ENCODE peak calls at places on chromosomes 13 and 19, in five cellular contexts. One of them, this sample, is unnamed. For H3K4me1, the result is how much of the 10 kb centered on the place peaks cover.

GRCh38 chr19:47028372-47028672 is 8.7 kb downstream of the NPAS1 start:
- DNase-seq in heart right ventricle: no peak
- DNase-seq in GM23338: peak
- DNase-seq in kidney: peak
- DNase-seq in colonic mucosa: no peak
- DNase-seq in this sample: no peak

GRCh38 chr13:60583911-60584753 is 187.1 kb downstream of the TDRD3 start:
- DNase-seq in GM23338: peak
- DNase-seq in heart right ventricle: no peak
- DNase-seq in kidney: no peak
- DNase-seq in colonic mucosa: no peak
- DNase-seq in this sample: no peak

GRCh38 chr13:37540228-37540627 is 58.3 kb downstream of the POSTN start:
- DNase-seq in colonic mucosa: no peak
- DNase-seq in GM23338: no peak
- DNase-seq in kidney: no peak
- DNase-seq in heart right ventricle: no peak
- DNase-seq in this sample: no peak

GRCh38 chr13:114080739-114081561 is 51.5 kb downstream of the RASA3 start:
- DNase-seq in colonic mucosa: no peak
- DNase-seq in heart right ventricle: no peak
- DNase-seq in GM23338: no peak
- DNase-seq in kidney: peak
- DNase-seq in this sample: no peak

GRCh38 chr19:42153606-42154405 is 21.6 kb upstream of the POU2F2 start:
- DNase-seq in GM23338: no peak
- DNase-seq in heart right ventricle: no peak
- DNase-seq in colonic mucosa: no peak
- DNase-seq in kidney: no peak
- DNase-seq in this sample: no peak

GRCh38 chr13:68927387-68928026 is 1180.1 kb upstream of the ATXN8OS start:
- DNase-seq in kidney: no peak
- DNase-seq in heart right ventricle: no peak
- DNase-seq in GM23338: peak
- DNase-seq in colonic mucosa: no peak
- DNase-seq in this sample: no peak

GRCh38 chr13:99288069-99288468 is 19.1 kb downstream of the GPR183 start:
- DNase-seq in GM23338: no peak
- DNase-seq in colonic mucosa: no peak
- DNase-seq in kidney: no peak
- DNase-seq in heart right ventricle: no peak
- DNase-seq in this sample: no peak

GRCh38 chr19:29551774-29552173 is 26.0 kb downstream of the VSTM2B start:
- DNase-seq in heart right ventricle: no peak
- DNase-seq in GM23338: no peak
- DNase-seq in colonic mucosa: no peak
- DNase-seq in kidney: no peak
- DNase-seq in this sample: no peak

GRCh38 chr13:78630509-78630908 is 27.2 kb upstream of the POU4F1 start:
- DNase-seq in kidney: no peak
- DNase-seq in heart right ventricle: no peak
- DNase-seq in colonic mucosa: no peak
- DNase-seq in GM23338: no peak
- DNase-seq in this sample: no peak

GRCh38 chr13:110560606-110561334 is 752 bp downstream of the RAB20 start:
- DNase-seq in kidney: no peak
- DNase-seq in heart right ventricle: peak
- DNase-seq in colonic mucosa: no peak
- DNase-seq in GM23338: peak
- DNase-seq in this sample: no peak

GRCh38 chr19:49453757-49454248 is 778 bp downstream of the ALDH16A1 start:
- DNase-seq in heart right ventricle: no peak
- DNase-seq in colonic mucosa: no peak
- DNase-seq in GM23338: no peak
- DNase-seq in kidney: no peak
- DNase-seq in this sample: no peak

GRCh38 chr19:30877591-30878230 is 471.5 kb downstream of the TSHZ3 start:
- DNase-seq in colonic mucosa: no peak
- DNase-seq in kidney: no peak
- DNase-seq in GM23338: no peak
- DNase-seq in heart right ventricle: no peak
- DNase-seq in this sample: no peak

GRCh38 chr13:76822691-76823267 is 63.4 kb downstream of the KCTD12 start:
- DNase-seq in heart right ventricle: no peak
- DNase-seq in kidney: no peak
- DNase-seq in GM23338: no peak
- DNase-seq in colonic mucosa: no peak
- DNase-seq in this sample: no peak

GRCh38 chr19:8609210-8610040 is 1.1 kb downstream of the ADAMTS10 start:
- DNase-seq in heart right ventricle: peak
- DNase-seq in colonic mucosa: peak
- DNase-seq in kidney: peak
- DNase-seq in GM23338: peak
- DNase-seq in this sample: no peak
- H3K4me3 ChIP-seq in heart right ventricle: peak
- H3K4me3 ChIP-seq in colonic mucosa: peak
- H3K4me3 ChIP-seq in kidney: peak
- H3K4me3 ChIP-seq in GM23338: peak
- H3K4me3 ChIP-seq in this sample: peak

DNA sequence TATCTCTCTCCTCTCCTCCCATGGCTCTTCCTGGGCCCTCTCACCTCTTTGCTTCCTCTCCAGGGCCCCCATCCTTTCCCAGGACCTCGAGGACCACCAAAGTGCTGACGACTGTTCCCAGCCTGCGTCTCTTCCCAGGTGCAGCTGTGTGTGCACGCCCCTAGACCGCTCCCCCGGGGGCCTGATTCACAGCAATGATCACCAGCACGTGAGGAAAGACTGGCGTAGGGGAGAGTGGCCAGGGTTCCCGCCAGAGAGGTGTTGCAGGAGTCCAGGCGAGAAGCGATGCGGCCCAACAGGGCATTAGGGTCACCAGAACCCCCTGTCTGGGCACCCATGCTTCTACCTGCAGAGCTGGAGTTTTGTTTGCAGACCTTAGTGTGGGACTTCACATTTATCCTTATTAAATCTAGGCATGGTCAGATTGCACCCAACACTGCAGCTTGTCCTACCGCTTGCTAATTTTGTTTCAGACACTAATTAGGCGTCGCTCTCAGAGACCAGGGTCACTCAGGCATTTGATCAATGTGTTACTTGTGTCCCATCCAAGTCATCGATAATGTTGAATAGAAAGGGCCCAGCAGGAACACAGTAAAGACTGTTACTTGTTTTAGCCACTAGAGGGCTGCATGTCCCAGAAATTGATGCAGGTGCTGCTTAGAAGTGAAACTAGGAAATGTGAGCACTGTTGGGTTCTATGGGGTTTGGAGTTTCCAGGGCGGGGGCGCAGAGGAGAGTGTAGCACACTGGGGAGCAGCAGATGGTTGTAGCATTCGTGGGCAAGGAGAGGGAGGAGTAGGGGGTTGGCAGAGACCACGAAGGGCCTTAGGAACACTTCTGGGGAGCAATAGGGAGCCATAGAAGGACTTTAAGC is 53.2 kb downstream of the CDADC1 start:
- DNase-seq in GM23338: peak
- DNase-seq in kidney: no peak
- DNase-seq in colonic mucosa: peak
- DNase-seq in heart right ventricle: no peak
- DNase-seq in this sample: peak
- TF ChIP-seq CTCF in GM23338: peak
- TF ChIP-seq CTCF in kidney: peak
- TF ChIP-seq CTCF in colonic mucosa: peak
- TF ChIP-seq CTCF in heart right ventricle: peak
- TF ChIP-seq CTCF in this sample: peak

DNA sequence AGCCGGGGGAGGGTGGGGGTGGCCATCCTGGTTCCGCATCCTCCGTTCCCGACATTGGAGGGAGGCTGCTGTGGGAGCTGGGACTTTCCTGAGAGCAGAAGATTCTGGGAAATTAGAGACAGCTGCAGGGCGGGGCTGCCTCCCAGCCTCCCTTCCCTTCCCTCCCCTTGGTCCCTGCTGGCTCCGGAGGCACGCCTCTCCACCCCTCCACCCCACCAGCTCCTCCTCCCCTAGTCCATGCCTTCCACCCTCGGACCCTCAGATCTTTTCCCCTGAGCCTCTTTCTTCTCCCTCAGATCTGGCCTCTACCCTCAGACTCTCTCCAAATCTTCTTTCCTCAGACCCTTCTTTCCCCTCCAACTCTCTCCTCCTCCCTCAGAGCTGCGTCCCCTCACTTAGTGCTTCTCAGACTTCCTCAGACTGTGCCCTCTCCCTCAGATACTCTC is 3.1 kb upstream of the BCL3 start:
- DNase-seq in heart right ventricle: peak
- DNase-seq in kidney: peak
- DNase-seq in GM23338: peak
- DNase-seq in colonic mucosa: peak
- DNase-seq in this sample: peak
- H3K4me1 ChIP-seq in heart right ventricle: half or more
- H3K4me1 ChIP-seq in kidney: under half
- H3K4me1 ChIP-seq in GM23338: under half
- H3K4me1 ChIP-seq in colonic mucosa: under half
- H3K4me1 ChIP-seq in this sample: under half

DNA sequence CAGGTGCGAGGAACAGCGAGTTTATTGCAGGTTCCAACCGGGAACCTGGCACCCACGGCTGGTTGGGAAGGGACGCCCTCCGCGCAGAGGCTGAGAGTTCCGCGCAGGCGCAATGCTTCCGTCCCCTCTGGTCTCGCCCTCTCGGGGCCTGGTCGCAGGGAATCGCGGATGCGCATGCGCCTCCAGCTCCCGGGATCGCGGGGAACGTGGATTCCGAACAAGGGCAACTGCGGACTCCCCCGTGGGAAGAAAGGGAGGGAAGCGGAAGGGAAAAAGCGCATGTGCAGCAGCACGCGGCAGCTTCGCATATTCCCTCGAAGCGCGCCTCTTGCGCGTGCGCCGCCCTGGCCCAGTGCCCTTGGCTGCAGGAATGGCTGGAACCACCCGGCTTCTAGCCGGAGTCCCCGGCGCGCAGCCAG is 1.1 kb downstream of the TSSK6 start:
- DNase-seq in heart right ventricle: peak
- DNase-seq in colonic mucosa: peak
- DNase-seq in kidney: peak
- DNase-seq in GM23338: no peak
- DNase-seq in this sample: peak
- H3K4me3 ChIP-seq in heart right ventricle: peak
- H3K4me3 ChIP-seq in colonic mucosa: no peak
- H3K4me3 ChIP-seq in kidney: peak
- H3K4me3 ChIP-seq in GM23338: no peak
- H3K4me3 ChIP-seq in this sample: no peak

GRCh38 chr19:2231621-2232221 is 4.4 kb downstream of the PLEKHJ1 start:
- DNase-seq in heart right ventricle: no peak
- DNase-seq in GM23338: no peak
- DNase-seq in colonic mucosa: no peak
- DNase-seq in kidney: no peak
- DNase-seq in this sample: no peak
- TF ChIP-seq CTCF in heart right ventricle: no peak
- TF ChIP-seq CTCF in GM23338: peak
- TF ChIP-seq CTCF in colonic mucosa: no peak
- TF ChIP-seq CTCF in kidney: no peak
- TF ChIP-seq CTCF in this sample: no peak

GRCh38 chr19:7861619-7862412 is 12.4 kb downstream of the PRR36 start:
- DNase-seq in heart right ventricle: no peak
- DNase-seq in colonic mucosa: no peak
- DNase-seq in kidney: peak
- DNase-seq in GM23338: peak
- DNase-seq in this sample: no peak
- H3K4me1 ChIP-seq in heart right ventricle: under half
- H3K4me1 ChIP-seq in colonic mucosa: under half
- H3K4me1 ChIP-seq in kidney: under half
- H3K4me1 ChIP-seq in GM23338: under half
- H3K4me1 ChIP-seq in this sample: under half

GRCh38 chr13:30863231-30863630 is 42.8 kb upstream of the MEDAG start:
- DNase-seq in kidney: no peak
- DNase-seq in GM23338: peak
- DNase-seq in heart right ventricle: no peak
- DNase-seq in colonic mucosa: no peak
- DNase-seq in this sample: no peak
- H3K4me3 ChIP-seq in kidney: no peak
- H3K4me3 ChIP-seq in GM23338: peak
- H3K4me3 ChIP-seq in heart right ventricle: no peak
- H3K4me3 ChIP-seq in colonic mucosa: no peak
- H3K4me3 ChIP-seq in this sample: no peak

GRCh38 chr13:95968906-95969305 is 84.3 kb downstream of the UGGT2 start:
- DNase-seq in heart right ventricle: no peak
- DNase-seq in kidney: no peak
- DNase-seq in GM23338: no peak
- DNase-seq in colonic mucosa: no peak
- DNase-seq in this sample: no peak

GRCh38 chr13:95970878-95971277 is 82.3 kb downstream of the UGGT2 start:
- DNase-seq in kidney: no peak
- DNase-seq in heart right ventricle: no peak
- DNase-seq in colonic mucosa: no peak
- DNase-seq in GM23338: peak
- DNase-seq in this sample: no peak
- TF ChIP-seq CTCF in kidney: no peak
- TF ChIP-seq CTCF in heart right ventricle: no peak
- TF ChIP-seq CTCF in colonic mucosa: no peak
- TF ChIP-seq CTCF in GM23338: no peak
- TF ChIP-seq CTCF in this sample: no peak

DNA sequence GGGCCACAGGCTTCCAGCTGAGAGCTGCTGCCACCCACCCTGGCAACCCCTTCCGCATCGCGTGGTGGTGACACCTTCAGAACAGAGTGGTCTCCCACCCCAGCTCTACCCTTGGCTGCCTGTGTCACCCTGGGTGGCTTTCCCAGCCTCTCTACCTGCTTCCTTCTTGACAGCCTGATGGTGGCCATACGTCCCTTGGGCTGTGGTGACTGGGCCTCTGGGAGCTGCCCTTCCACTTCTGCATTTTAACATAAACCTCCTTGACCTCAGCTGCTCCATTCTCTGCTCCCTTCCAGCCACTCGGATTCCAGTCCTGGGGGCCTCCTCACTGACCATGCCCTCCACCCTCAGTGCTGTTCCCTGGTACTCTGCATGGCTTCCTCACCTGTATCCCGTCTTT is 17.1 kb downstream of the PAK4 start:
- DNase-seq in heart right ventricle: no peak
- DNase-seq in GM23338: no peak
- DNase-seq in kidney: no peak
- DNase-seq in colonic mucosa: no peak
- DNase-seq in this sample: no peak
- H3K4me1 ChIP-seq in heart right ventricle: under half
- H3K4me1 ChIP-seq in GM23338: half or more
- H3K4me1 ChIP-seq in kidney: under half
- H3K4me1 ChIP-seq in colonic mucosa: under half
- H3K4me1 ChIP-seq in this sample: under half

GRCh38 chr19:50776131-50776530 is 5.9 kb downstream of the GPR32 start:
- DNase-seq in colonic mucosa: no peak
- DNase-seq in heart right ventricle: no peak
- DNase-seq in kidney: no peak
- DNase-seq in GM23338: no peak
- DNase-seq in this sample: no peak

GRCh38 chr19:50779504-50780457 is 9.5 kb downstream of the GPR32 start:
- DNase-seq in GM23338: no peak
- DNase-seq in kidney: no peak
- DNase-seq in heart right ventricle: no peak
- DNase-seq in colonic mucosa: no peak
- DNase-seq in this sample: no peak

GRCh38 chr19:50777830-50778303 is 7.6 kb downstream of the GPR32 start:
- DNase-seq in GM23338: peak
- DNase-seq in kidney: no peak
- DNase-seq in heart right ventricle: no peak
- DNase-seq in colonic mucosa: no peak
- DNase-seq in this sample: no peak

GRCh38 chr19:50778906-50779430 is 8.7 kb downstream of the GPR32 start:
- DNase-seq in heart right ventricle: no peak
- DNase-seq in GM23338: peak
- DNase-seq in kidney: no peak
- DNase-seq in colonic mucosa: no peak
- DNase-seq in this sample: no peak

GRCh38 chr19:50777261-50777660 is 7.0 kb downstream of the GPR32 start:
- DNase-seq in heart right ventricle: no peak
- DNase-seq in GM23338: no peak
- DNase-seq in kidney: no peak
- DNase-seq in colonic mucosa: no peak
- DNase-seq in this sample: no peak
- H3K4me3 ChIP-seq in heart right ventricle: no peak
- H3K4me3 ChIP-seq in GM23338: peak
- H3K4me3 ChIP-seq in kidney: no peak
- H3K4me3 ChIP-seq in colonic mucosa: no peak
- H3K4me3 ChIP-seq in this sample: no peak